ENCODE peak calls at places on chromosomes 1 and 21, in five cellular contexts. Q is brain microvascular endothelial cell; N is left colon; G is Peyer's patch; C is effector CD4-positive, alpha-beta T cell. Y is an unnamed sample.

GRCh38 chr1:61566177-61566576 is 158.8 kb downstream of the TM2D1 start:
- DNase-seq in N (no peak), Q (no peak), C (no peak), G (no peak), Y (no peak)

GRCh38 chr1:41662061-41662655 is 177.7 kb upstream of the EDN2 start:
- DNase-seq in N (peak), G (peak), Q (peak), C (peak), Y (no peak)

GRCh38 chr1:199040076-199040475 is 401.2 kb downstream of the PTPRC start:
- DNase-seq in C (no peak), N (no peak), G (no peak), Q (no peak), Y (no peak)

GRCh38 chr1:1574721-1575537 is at the start of gene SSU72:
- DNase-seq in N (peak), G (peak), C (peak), Q (peak), Y (peak)

GRCh38 chr1:210663730-210664573 is 335.2 kb downstream of the HHAT start:
- DNase-seq in Q (no peak), C (no peak), N (no peak), G (no peak), Y (no peak)

GRCh38 chr1:165852896-165853295 is 25.5 kb downstream of the UCK2 start:
- DNase-seq in C (no peak), G (no peak), N (no peak), Q (no peak), Y (no peak)

GRCh38 chr1:77179632-77180031 is 39.6 kb downstream of the PIGK start:
- DNase-seq in C (no peak), N (no peak), Q (no peak), G (no peak), Y (no peak)

GRCh38 chr1:29437946-29438345 is 201.6 kb downstream of the PTPRU start:
- DNase-seq in G (no peak), Q (no peak), C (no peak), N (no peak), Y (no peak)

GRCh38 chr21:44702973-44703730 is 6.2 kb downstream of the KRTAP10-12 start:
- DNase-seq in Q (no peak), G (no peak), C (no peak), N (no peak), Y (no peak)

GRCh38 chr1:216531308-216532239 is 108.3 kb upstream of the USH2A start:
- DNase-seq in N (peak), C (no peak), G (no peak), Q (peak), Y (no peak)

GRCh38 chr1:66354311-66354922 is 179.5 kb upstream of the SGIP1 start:
- DNase-seq in N (no peak), G (no peak), Q (peak), C (no peak), Y (no peak)

GRCh38 chr21:29514652-29515247 is 216.0 kb downstream of the BACH1 start:
- DNase-seq in C (no peak), N (no peak), G (no peak), Q (no peak), Y (no peak)

GRCh38 chr21:24869862-24870261 is 737.4 kb downstream of the MRPL39 start:
- DNase-seq in Q (no peak), C (no peak), N (no peak), G (no peak), Y (no peak)

GRCh38 chr1:228039006-228039481 is 32.2 kb downstream of the WNT3A start:
- DNase-seq in C (no peak), N (no peak), Q (no peak), G (no peak), Y (no peak)

GRCh38 chr1:7784492-7785071 is 491 bp downstream of the PER3 start:
- DNase-seq in G (no peak), C (no peak), N (peak), Q (no peak), Y (no peak)

GRCh38 chr1:220526294-220526693 is 1.6 kb upstream of the MARK1 start:
- DNase-seq in G (no peak), C (no peak), N (no peak), Q (no peak), Y (no peak)

GRCh38 chr1:36248250-36248894 is 24.1 kb downstream of the THRAP3 start:
- DNase-seq in C (no peak), G (no peak), Q (peak), N (no peak), Y (no peak)

Y was measured in AG04449.